ENCODE peak calls at places on chromosomes 3 and 15, in five cellular contexts. One of them, this sample, is unnamed.

GRCh38 chr15:38254065-38254883 is 1.6 kb downstream of the SPRED1 start:
- DNase-seq in H9: no peak
- DNase-seq in OCI-LY7: peak; percentile 86
- DNase-seq in colonic mucosa: peak; percentile 83
- DNase-seq in left lung: peak; percentile 57
- DNase-seq in this sample: peak; percentile 82

GRCh38 chr3:109702252-109702651 is 364.9 kb upstream of the DPPA4 start:
- DNase-seq in H9: no peak
- DNase-seq in OCI-LY7: no peak
- DNase-seq in colonic mucosa: no peak
- DNase-seq in left lung: no peak
- DNase-seq in this sample: no peak

GRCh38 chr3:136751259-136752045 is 726 bp downstream of the STAG1 start:
- DNase-seq in H9: peak; percentile 76
- DNase-seq in OCI-LY7: peak; percentile 80
- DNase-seq in colonic mucosa: peak; percentile 84
- DNase-seq in left lung: peak; percentile 75
- DNase-seq in this sample: peak; percentile 52

GRCh38 chr3:30613135-30613825 is 6.9 kb downstream of the TGFBR2 start:
- DNase-seq in H9: no peak
- DNase-seq in OCI-LY7: no peak
- DNase-seq in colonic mucosa: no peak
- DNase-seq in left lung: no peak
- DNase-seq in this sample: no peak

GRCh38 chr3:26484140-26484539 is 138.4 kb upstream of the LRRC3B start:
- DNase-seq in H9: peak; percentile 46
- DNase-seq in OCI-LY7: no peak
- DNase-seq in colonic mucosa: no peak
- DNase-seq in left lung: no peak
- DNase-seq in this sample: no peak

GRCh38 chr15:37016287-37016686 is 84.1 kb downstream of the MEIS2 start:
- DNase-seq in H9: no peak
- DNase-seq in OCI-LY7: no peak
- DNase-seq in colonic mucosa: no peak
- DNase-seq in left lung: no peak
- DNase-seq in this sample: no peak

GRCh38 chr3:69273895-69274294 is 112.0 kb downstream of the FRMD4B start:
- DNase-seq in H9: no peak
- DNase-seq in OCI-LY7: no peak
- DNase-seq in colonic mucosa: no peak
- DNase-seq in left lung: no peak
- DNase-seq in this sample: no peak

GRCh38 chr3:78858165-78858564 is 909.6 kb downstream of the ROBO1 start:
- DNase-seq in H9: no peak
- DNase-seq in OCI-LY7: no peak
- DNase-seq in colonic mucosa: no peak
- DNase-seq in left lung: no peak
- DNase-seq in this sample: no peak

GRCh38 chr15:48244923-48245322 is 38.8 kb downstream of the SLC12A1 start:
- DNase-seq in H9: no peak
- DNase-seq in OCI-LY7: no peak
- DNase-seq in colonic mucosa: no peak
- DNase-seq in left lung: no peak
- DNase-seq in this sample: peak; percentile 38

GRCh38 chr15:75672646-75673425 is 25.1 kb downstream of the SNX33 start:
- DNase-seq in H9: no peak
- DNase-seq in OCI-LY7: no peak
- DNase-seq in colonic mucosa: no peak
- DNase-seq in left lung: no peak
- DNase-seq in this sample: no peak

GRCh38 chr3:188931531-188931930 is 240.2 kb upstream of the TPRG1 start:
- DNase-seq in H9: no peak
- DNase-seq in OCI-LY7: peak; percentile 47
- DNase-seq in colonic mucosa: no peak
- DNase-seq in left lung: no peak
- DNase-seq in this sample: no peak

GRCh38 chr3:167372138-167372537 is 8.0 kb downstream of the ZBBX start:
- DNase-seq in H9: peak; percentile 31
- DNase-seq in OCI-LY7: no peak
- DNase-seq in colonic mucosa: no peak
- DNase-seq in left lung: no peak
- DNase-seq in this sample: no peak

GRCh38 chr3:112734718-112735350 is 93.9 kb upstream of the CCDC80 start:
- DNase-seq in H9: peak; percentile 80
- DNase-seq in OCI-LY7: peak; percentile 73
- DNase-seq in colonic mucosa: peak; percentile 69
- DNase-seq in left lung: peak; percentile 39
- DNase-seq in this sample: peak; percentile 52

GRCh38 chr15:85681391-85681790 is 113.3 kb downstream of the KLHL25 start:
- DNase-seq in H9: no peak
- DNase-seq in OCI-LY7: no peak
- DNase-seq in colonic mucosa: no peak
- DNase-seq in left lung: no peak
- DNase-seq in this sample: no peak

GRCh38 chr3:141114816-141115458 is 63.8 kb downstream of the SPSB4 start:
- DNase-seq in H9: peak; percentile 61
- DNase-seq in OCI-LY7: peak; percentile 3
- DNase-seq in colonic mucosa: no peak
- DNase-seq in left lung: no peak
- DNase-seq in this sample: no peak

GRCh38 chr15:90931737-90932659 is at the start of gene HDDC3:
- DNase-seq in H9: peak; percentile 91
- DNase-seq in OCI-LY7: peak; percentile 95
- DNase-seq in colonic mucosa: peak; percentile 96
- DNase-seq in left lung: peak; percentile 91
- DNase-seq in this sample: peak; percentile 95

GRCh38 chr3:127707777-127708438 is 35.2 kb downstream of the ABTB1 start:
- DNase-seq in H9: peak; percentile 19
- DNase-seq in OCI-LY7: no peak
- DNase-seq in colonic mucosa: no peak
- DNase-seq in left lung: peak; percentile 26
- DNase-seq in this sample: no peak

GRCh38 chr3:119469378-119470189 is 821 bp downstream of the POGLUT1 start:
- DNase-seq in H9: no peak
- DNase-seq in OCI-LY7: peak; percentile 50
- DNase-seq in colonic mucosa: no peak
- DNase-seq in left lung: peak; percentile 43
- DNase-seq in this sample: peak; percentile 11

GRCh38 chr3:67033091-67033490 is 35.0 kb downstream of the KBTBD8 start:
- DNase-seq in H9: no peak
- DNase-seq in OCI-LY7: no peak
- DNase-seq in colonic mucosa: no peak
- DNase-seq in left lung: no peak
- DNase-seq in this sample: no peak

GRCh38 chr15:55694652-55695150 is 48.3 kb downstream of the PRTG start:
- DNase-seq in H9: peak; percentile 34
- DNase-seq in OCI-LY7: peak; percentile 6
- DNase-seq in colonic mucosa: peak; percentile 42
- DNase-seq in left lung: no peak
- DNase-seq in this sample: no peak

DNA sequence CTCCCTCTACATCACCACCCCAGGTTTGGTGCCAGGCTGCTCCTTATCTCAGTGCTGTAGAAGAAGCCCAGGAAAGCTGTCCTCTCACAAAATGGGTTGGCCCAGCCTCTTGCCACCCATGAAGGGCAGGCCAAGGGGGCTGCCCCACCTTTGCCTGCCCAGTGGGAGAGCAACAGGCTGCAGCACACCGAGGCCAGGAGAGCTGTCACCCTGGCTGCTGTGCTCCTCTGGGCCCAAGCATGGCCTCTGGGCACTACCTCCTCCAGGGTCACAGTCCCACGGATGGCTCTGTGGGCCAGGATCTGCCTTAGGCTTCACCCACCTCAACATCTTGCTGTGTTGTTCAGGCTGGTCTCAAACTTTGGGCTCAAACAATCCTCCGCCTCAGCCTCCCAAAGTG is 6.4 kb upstream of the STAB1 start:
- DNase-seq in H9: no peak
- DNase-seq in OCI-LY7: no peak
- DNase-seq in colonic mucosa: no peak
- DNase-seq in left lung: no peak
- DNase-seq in this sample: no peak
- H3K27ac ChIP-seq in H9: no peak overlapping the region
- H3K27ac ChIP-seq in OCI-LY7: no peak overlapping the region
- H3K27ac ChIP-seq in colonic mucosa: no peak overlapping the region
- H3K27ac ChIP-seq in left lung: no peak overlapping the region
- H3K27ac ChIP-seq in this sample: peak overlapping the region; percentile 53

GRCh38 chr15:89469331-89470107 is 26.9 kb downstream of the RHCG start:
- DNase-seq in H9: peak; percentile 65
- DNase-seq in OCI-LY7: no peak
- DNase-seq in colonic mucosa: no peak
- DNase-seq in left lung: no peak
- DNase-seq in this sample: no peak

GRCh38 chr15:89477411-89478242 is 18.8 kb downstream of the RHCG start:
- DNase-seq in H9: no peak
- DNase-seq in OCI-LY7: no peak
- DNase-seq in colonic mucosa: no peak
- DNase-seq in left lung: no peak
- DNase-seq in this sample: no peak

GRCh38 chr15:89475688-89476087 is 20.7 kb downstream of the RHCG start:
- DNase-seq in H9: no peak
- DNase-seq in OCI-LY7: no peak
- DNase-seq in colonic mucosa: no peak
- DNase-seq in left lung: no peak
- DNase-seq in this sample: no peak

GRCh38 chr15:89472785-89473256 is 23.6 kb downstream of the RHCG start:
- DNase-seq in H9: peak; percentile 94
- DNase-seq in OCI-LY7: peak; percentile 70
- DNase-seq in colonic mucosa: peak; percentile 44
- DNase-seq in left lung: peak; percentile 42
- DNase-seq in this sample: peak; percentile 67
- TF ChIP-seq CTCF in H9: peak; percentile 97
- TF ChIP-seq CTCF in OCI-LY7: peak; percentile 94
- TF ChIP-seq CTCF in colonic mucosa: peak; percentile 58
- TF ChIP-seq CTCF in left lung: peak; percentile 43
- TF ChIP-seq CTCF in this sample: peak; percentile 88

GRCh38 chr3:190108789-190109188 is 11.9 kb downstream of the P3H2 start:
- DNase-seq in H9: no peak
- DNase-seq in OCI-LY7: no peak
- DNase-seq in colonic mucosa: no peak
- DNase-seq in left lung: no peak
- DNase-seq in this sample: no peak
- H3K27ac ChIP-seq in H9: no peak overlapping the region
- H3K27ac ChIP-seq in OCI-LY7: no peak overlapping the region
- H3K27ac ChIP-seq in colonic mucosa: no peak overlapping the region
- H3K27ac ChIP-seq in left lung: no peak overlapping the region
- H3K27ac ChIP-seq in this sample: no peak overlapping the region

DNA sequence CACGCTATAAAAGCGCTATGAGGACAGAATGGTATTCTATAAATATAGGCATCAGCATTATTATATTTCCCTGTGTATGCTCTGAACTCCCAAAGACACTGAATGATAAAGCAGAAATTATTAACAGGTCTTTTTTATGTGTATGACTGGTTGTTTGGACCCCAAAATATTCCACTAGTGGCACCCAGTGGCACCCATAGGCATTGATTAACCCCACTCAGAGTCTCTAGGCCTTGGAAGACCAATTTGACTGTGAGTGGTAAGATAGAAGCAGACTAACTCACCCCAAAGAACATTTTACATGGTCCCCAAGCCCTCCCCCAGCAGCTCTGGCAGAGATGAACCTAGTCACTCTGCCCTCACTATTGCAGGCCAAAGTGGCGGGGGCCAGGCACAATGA is 45.4 kb upstream of the UBE2E1 start:
- DNase-seq in H9: no peak
- DNase-seq in OCI-LY7: peak; percentile 79
- DNase-seq in colonic mucosa: no peak
- DNase-seq in left lung: no peak
- DNase-seq in this sample: no peak
- TF ChIP-seq CTCF in H9: no peak
- TF ChIP-seq CTCF in OCI-LY7: peak; percentile 76
- TF ChIP-seq CTCF in colonic mucosa: no peak
- TF ChIP-seq CTCF in left lung: no peak
- TF ChIP-seq CTCF in this sample: no peak

DNA sequence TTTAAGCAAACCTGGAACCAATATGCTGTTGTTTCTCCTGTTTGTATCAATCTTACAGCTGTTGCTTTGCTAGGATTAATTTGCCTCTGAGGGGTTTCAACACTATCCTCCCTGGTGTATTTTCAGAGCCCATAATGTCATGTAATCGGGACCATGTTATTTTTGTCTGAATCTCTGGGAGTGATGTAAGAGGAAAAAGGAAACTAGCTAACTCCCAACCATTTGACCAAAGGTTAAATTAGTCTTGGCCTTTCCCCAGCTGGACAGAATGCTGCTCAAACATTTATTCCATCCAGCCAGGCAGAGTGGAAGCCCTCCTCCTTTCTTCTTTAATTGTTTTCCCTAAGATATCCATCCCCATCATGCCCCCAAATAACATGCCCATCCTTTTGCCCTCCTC is 142.2 kb downstream of the ALDH1A2 start:
- DNase-seq in H9: no peak
- DNase-seq in OCI-LY7: no peak
- DNase-seq in colonic mucosa: peak; percentile 66
- DNase-seq in left lung: no peak
- DNase-seq in this sample: no peak
- H3K27ac ChIP-seq in H9: no peak overlapping the region
- H3K27ac ChIP-seq in OCI-LY7: no peak overlapping the region
- H3K27ac ChIP-seq in colonic mucosa: peak overlapping the region; percentile 59
- H3K27ac ChIP-seq in left lung: peak overlapping the region; percentile 14
- H3K27ac ChIP-seq in this sample: no peak overlapping the region

DNA sequence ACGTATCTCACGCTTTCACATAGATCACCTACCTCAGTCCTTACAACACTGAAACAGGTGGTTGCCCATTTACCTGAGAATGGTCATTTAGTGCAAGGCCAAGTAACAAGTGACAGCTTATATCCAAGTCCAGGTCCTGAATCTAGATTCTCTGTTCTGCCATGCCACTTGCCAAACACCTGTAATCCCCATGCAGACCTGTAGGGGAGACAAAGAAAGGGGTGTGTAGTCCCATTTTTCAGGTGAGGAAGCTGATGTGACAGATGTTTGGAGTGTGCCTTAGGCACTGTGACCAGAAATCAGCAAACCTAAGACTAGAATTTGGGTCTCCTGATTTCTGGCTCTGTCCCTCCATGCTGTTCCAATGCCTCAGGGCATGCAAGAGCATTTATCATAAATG is 12.7 kb downstream of the ZNF35 start:
- DNase-seq in H9: no peak
- DNase-seq in OCI-LY7: peak; percentile 12
- DNase-seq in colonic mucosa: no peak
- DNase-seq in left lung: no peak
- DNase-seq in this sample: no peak
- TF ChIP-seq CTCF in H9: peak; percentile 60
- TF ChIP-seq CTCF in OCI-LY7: peak; percentile 51
- TF ChIP-seq CTCF in colonic mucosa: no peak
- TF ChIP-seq CTCF in left lung: no peak
- TF ChIP-seq CTCF in this sample: no peak

DNA sequence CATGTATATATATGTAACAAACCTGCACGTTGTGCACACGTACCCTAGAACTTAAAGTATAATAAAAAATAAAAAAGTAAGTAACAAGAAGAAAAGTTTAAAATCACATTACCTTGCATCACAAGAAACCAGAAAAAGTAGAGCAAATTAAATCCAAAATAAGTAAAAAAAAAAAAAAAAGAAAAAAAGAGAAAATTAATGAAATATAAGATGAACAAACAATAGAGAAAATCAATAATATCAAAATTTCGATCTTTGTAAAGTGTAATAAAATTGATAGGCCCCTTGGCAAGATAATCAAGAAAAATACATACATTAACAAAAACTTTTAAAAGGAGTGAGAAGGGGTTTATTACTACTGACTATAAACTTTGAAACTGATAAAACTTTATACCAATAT is 7.4 kb upstream of the BHLHE40 start:
- DNase-seq in H9: no peak
- DNase-seq in OCI-LY7: no peak
- DNase-seq in colonic mucosa: no peak
- DNase-seq in left lung: no peak
- DNase-seq in this sample: no peak
- H3K27ac ChIP-seq in H9: no peak overlapping the region
- H3K27ac ChIP-seq in OCI-LY7: no peak overlapping the region
- H3K27ac ChIP-seq in colonic mucosa: no peak overlapping the region
- H3K27ac ChIP-seq in left lung: no peak overlapping the region
- H3K27ac ChIP-seq in this sample: no peak overlapping the region

This sample was measured in RWPE1.